ENCODE peak calls at places on chromosomes 7 and 10, in four cellular contexts. V is K562, L is GM12878, Z is HepG2. Q is an unnamed sample.

GRCh38 chr7:25922296-25922695 is 229.7 kb upstream of the NFE2L3 start:
- DNase-seq in V (no peak), L (no peak), Z (no peak), Q (no peak)

GRCh38 chr10:125691160-125691981 is 8.4 kb upstream of the TEX36 start:
- DNase-seq in V (no peak), L (no peak), Z (no peak), Q (no peak)

GRCh38 chr10:132396495-132397035 is 435 bp upstream of the PWWP2B start:
- DNase-seq in V (peak), L (no peak), Z (peak), Q (no peak)

GRCh38 chr10:35040761-35041501 is 49.2 kb downstream of the CUL2 start:
- DNase-seq in V (no peak), L (no peak), Z (no peak), Q (no peak)

GRCh38 chr7:44905002-44905635 is 19.8 kb upstream of the PURB start:
- DNase-seq in V (no peak), L (no peak), Z (no peak), Q (no peak)

GRCh38 chr7:144670251-144670650 is 165.6 kb downstream of the TPK1 start:
- DNase-seq in V (no peak), L (no peak), Z (no peak), Q (no peak)

GRCh38 chr10:59623823-59624535 is 85.7 kb downstream of the SLC16A9 start:
- DNase-seq in V (no peak), L (no peak), Z (no peak), Q (no peak)

GRCh38 chr10:68796609-68797008 is 30.7 kb upstream of the STOX1 start:
- DNase-seq in V (no peak), L (no peak), Z (no peak), Q (no peak)

GRCh38 chr7:110962374-110962773 is 128.6 kb upstream of the LRRN3 start:
- DNase-seq in V (no peak), L (no peak), Z (no peak), Q (no peak)

GRCh38 chr10:1766049-1766448 is 28.7 kb upstream of the ADARB2 start:
- DNase-seq in V (no peak), L (no peak), Z (no peak), Q (no peak)

DNA sequence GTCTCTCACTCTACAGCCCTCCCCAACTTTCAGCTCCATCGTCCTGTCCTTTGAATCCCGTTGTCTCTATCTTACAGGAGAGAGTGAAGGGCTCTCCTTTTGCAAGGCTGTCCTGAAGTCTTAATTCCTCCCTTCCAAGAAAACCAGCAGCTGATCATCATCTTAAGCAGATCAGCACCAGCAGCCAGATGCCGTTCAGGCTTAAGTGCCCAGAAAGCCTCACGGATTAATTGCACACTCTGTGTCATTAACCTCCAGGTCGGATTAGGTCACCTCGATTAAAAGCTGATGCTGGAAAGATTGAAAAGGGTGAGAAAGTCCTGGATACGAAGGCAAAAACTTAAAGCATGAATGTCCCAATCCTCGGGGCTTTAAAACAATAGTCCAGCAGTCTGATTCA is 24.7 kb upstream of the ADARB2 start:
- DNase-seq in V (no peak), L (no peak), Z (no peak), Q (no peak)
- TF ChIP-seq HDAC6 in V (no peak), L (no peak), Z (no peak), Q (no peak)

DNA sequence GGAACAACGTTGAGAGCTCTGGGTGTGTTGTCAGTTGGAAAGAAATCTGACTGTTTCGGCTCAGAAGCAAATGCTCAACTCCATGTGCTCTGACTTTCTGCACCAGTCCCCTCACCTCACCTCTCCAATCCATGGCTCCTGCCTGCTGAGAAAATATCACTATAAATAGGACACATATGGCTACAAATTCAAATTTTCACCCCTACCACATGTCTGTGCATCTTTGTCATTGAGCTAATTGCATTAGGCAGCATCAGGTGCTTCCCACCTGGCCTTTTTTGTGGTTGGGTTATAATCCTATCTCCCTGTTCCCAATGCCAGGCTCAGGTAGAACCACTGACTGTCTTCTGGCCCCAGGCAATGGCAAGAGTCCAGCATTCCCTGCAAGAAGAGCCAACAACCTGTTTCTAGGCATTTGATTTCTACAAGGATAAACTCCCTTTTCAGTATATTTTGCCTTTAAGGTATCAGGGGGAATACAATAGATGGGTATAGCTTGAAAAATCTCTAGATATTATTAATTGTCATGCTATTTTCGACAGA is 142.6 kb upstream of the LSM8 start:
- DNase-seq in V (no peak), L (no peak), Z (no peak), Q (no peak)
- TF ChIP-seq HDAC6 in V (no peak), L (no peak), Z (no peak), Q (no peak)

GRCh38 chr7:55657654-55658053 is 85.4 kb upstream of the VOPP1 start:
- DNase-seq in V (no peak), L (peak), Z (no peak), Q (no peak)
- TF ChIP-seq HDAC6 in V (no peak), L (no peak), Z (no peak), Q (no peak)

GRCh38 chr10:71324743-71325142 is 5.7 kb downstream of the SLC29A3 start:
- DNase-seq in V (no peak), L (no peak), Z (no peak), Q (no peak)

GRCh38 chr10:71320592-71320991 is 1.5 kb downstream of the SLC29A3 start:
- DNase-seq in V (no peak), L (no peak), Z (peak), Q (no peak)

GRCh38 chr10:71321386-71321785 is 2.3 kb downstream of the SLC29A3 start:
- DNase-seq in V (no peak), L (no peak), Z (no peak), Q (no peak)

GRCh38 chr10:71325258-71325657 is 6.2 kb downstream of the SLC29A3 start:
- DNase-seq in V (no peak), L (no peak), Z (no peak), Q (no peak)

DNA sequence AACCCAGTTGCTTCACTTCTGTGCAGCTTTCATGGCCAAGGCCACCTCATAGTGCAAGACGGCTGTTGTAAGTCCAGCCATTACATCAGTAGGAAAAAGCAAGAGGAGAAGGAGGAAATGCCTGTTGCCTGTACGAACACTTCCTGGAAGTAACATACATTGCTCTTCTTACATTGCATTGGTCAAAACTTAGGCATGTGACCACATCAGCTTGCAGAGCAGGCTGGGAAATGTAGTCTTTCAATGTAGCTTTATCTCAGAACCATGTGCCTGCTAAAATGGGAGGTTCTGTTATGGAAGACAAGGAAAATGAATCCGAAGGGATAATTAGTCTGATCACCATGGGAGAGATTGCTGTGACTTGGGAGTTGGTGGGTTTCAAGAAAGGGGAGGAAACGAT is 4.3 kb downstream of the SLC29A3 start:
- DNase-seq in V (peak), L (no peak), Z (peak), Q (no peak)
- TF ChIP-seq HDAC6 in V (no peak), L (no peak), Z (no peak), Q (no peak)

GRCh38 chr10:124654686-124655085 is 89.5 kb downstream of the FAM53B start:
- DNase-seq in V (no peak), L (no peak), Z (no peak), Q (no peak)
- TF ChIP-seq HDAC6 in V (no peak), L (no peak), Z (no peak), Q (no peak)

GRCh38 chr10:18235477-18235876 is 95.3 kb downstream of the CACNB2 start:
- DNase-seq in V (no peak), L (no peak), Z (no peak), Q (no peak)

GRCh38 chr10:18233775-18234174 is 93.6 kb downstream of the CACNB2 start:
- DNase-seq in V (no peak), L (no peak), Z (no peak), Q (no peak)

GRCh38 chr10:18240185-18240882 is 100.1 kb downstream of the CACNB2 start:
- DNase-seq in V (no peak), L (no peak), Z (no peak), Q (no peak)

GRCh38 chr10:18238875-18239485 is 98.8 kb downstream of the CACNB2 start:
- DNase-seq in V (peak), L (no peak), Z (peak), Q (no peak)
- TF ChIP-seq HDAC6 in V (no peak), L (no peak), Z (no peak), Q (no peak)

GRCh38 chr7:134885967-134886352 is 100.3 kb upstream of the AGBL3 start:
- DNase-seq in V (no peak), L (no peak), Z (peak), Q (no peak)
- TF ChIP-seq HDAC6 in V (no peak), L (no peak), Z (no peak), Q (no peak)

GRCh38 chr10:17785276-17785935 is 23.7 kb upstream of the MRC1 start:
- DNase-seq in V (no peak), L (no peak), Z (no peak), Q (no peak)
- TF ChIP-seq HDAC6 in V (no peak), L (no peak), Z (no peak), Q (no peak)

DNA sequence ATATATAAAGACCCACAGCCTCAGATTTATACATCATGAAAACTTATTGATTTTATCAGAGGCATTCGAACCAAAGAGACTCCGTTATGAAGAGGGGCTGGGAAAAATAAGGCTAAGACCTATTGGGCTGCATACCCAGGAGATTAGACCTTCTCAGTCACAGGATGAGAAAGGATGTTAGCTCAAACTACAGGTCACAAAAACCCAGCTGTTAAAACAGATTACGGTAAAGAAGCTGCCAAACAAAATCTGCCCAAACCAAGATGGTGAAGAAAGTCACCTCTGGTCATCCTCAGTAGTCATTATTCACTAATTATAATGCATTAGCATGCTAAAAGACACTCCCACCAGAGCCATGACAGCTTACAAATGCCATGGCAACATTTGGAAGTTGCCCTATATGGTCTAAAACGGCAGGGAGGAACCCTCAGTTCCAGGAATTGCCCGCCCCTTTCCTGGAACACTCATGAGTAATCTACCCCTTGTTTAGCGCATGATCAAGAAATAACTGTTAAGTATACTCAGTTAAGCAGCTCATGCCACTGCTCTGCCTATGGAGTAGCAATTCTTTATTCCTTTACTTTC is 362.4 kb upstream of the PCDH15 start:
- DNase-seq in V (no peak), L (no peak), Z (no peak), Q (no peak)
- TF ChIP-seq HDAC6 in V (no peak), L (no peak), Z (no peak), Q (no peak)

Q was measured in H1.